ENCODE peak calls at places on chromosome 9, in ten cellular contexts. P, K, S, V, E, F, L, M, Q and H are unnamed samples.

GRCh38 chr9:4781408-4781807 is 11.3 kb upstream of the RCL1 start:
- DNase-seq in S (no peak), Q (no peak), V (no peak), K (no peak), L (no peak), E (no peak), P (no peak), F (no peak), M (no peak), H (no peak)

GRCh38 chr9:93620041-93620506 is 43.7 kb downstream of the PHF2 start:
- DNase-seq in M (no peak), K (no peak), L (no peak), S (no peak), Q (no peak), V (no peak), F (no peak), E (no peak), P (no peak), H (no peak)

GRCh38 chr9:6439051-6439703 is 26.2 kb downstream of the UHRF2 start:
- DNase-seq in L (no peak), M (no peak), K (no peak), F (no peak), Q (no peak), P (no peak), S (no peak), V (no peak), E (no peak), H (no peak)

GRCh38 chr9:127689332-127690000 is 17.3 kb upstream of the CFAP157 start:
- DNase-seq in F (no peak), K (no peak), M (no peak), P (no peak), E (no peak), S (no peak), L (no peak), Q (no peak), V (no peak), H (no peak)

GRCh38 chr9:91948423-91949292 is 1.4 kb downstream of the ROR2 start:
- DNase-seq in L (peak), K (no peak), F (peak), M (peak), Q (no peak), V (peak), E (no peak), P (peak), S (peak), H (peak)

GRCh38 chr9:93600504-93600903 is 24.1 kb downstream of the PHF2 start:
- DNase-seq in K (no peak), V (no peak), L (no peak), E (peak), F (peak), Q (no peak), M (no peak), P (no peak), S (no peak), H (no peak)

GRCh38 chr9:22992781-22993180 is 546.2 kb downstream of the DMRTA1 start:
- DNase-seq in Q (no peak), F (no peak), L (no peak), V (no peak), P (no peak), M (no peak), S (no peak), E (no peak), K (no peak), H (no peak)

GRCh38 chr9:108469654-108470053 is 386.1 kb downstream of the ACTL7B start:
- DNase-seq in K (no peak), L (peak), S (peak), F (no peak), E (no peak), V (no peak), P (peak), M (peak), Q (peak), H (no peak)

GRCh38 chr9:6055213-6055612 is 39.8 kb upstream of the RANBP6 start:
- DNase-seq in M (no peak), K (no peak), F (peak), L (peak), S (peak), E (peak), V (peak), Q (peak), P (peak), H (no peak)

GRCh38 chr9:92664394-92665152 is 5.4 kb downstream of the IPPK start:
- DNase-seq in P (peak), V (no peak), M (no peak), L (no peak), S (peak), Q (no peak), E (peak), K (no peak), F (peak), H (no peak)

GRCh38 chr9:127905788-127906191 is 6.4 kb upstream of the ST6GALNAC6 start:
- DNase-seq in Q (no peak), M (no peak), V (no peak), P (no peak), K (peak), F (peak), E (peak), S (no peak), L (no peak), H (no peak)

GRCh38 chr9:77386187-77386586 is 208.9 kb downstream of the VPS13A start:
- DNase-seq in F (no peak), M (no peak), L (peak), S (peak), P (peak), E (no peak), K (no peak), V (no peak), Q (peak), H (no peak)

GRCh38 chr9:126604706-126605105 is 9.0 kb upstream of the LMX1B start:
- DNase-seq in P (no peak), F (no peak), L (no peak), M (no peak), S (no peak), Q (no peak), K (no peak), V (no peak), E (no peak), H (no peak)

GRCh38 chr9:120787906-120788305 is 5.3 kb downstream of the FBXW2 start:
- DNase-seq in V (no peak), S (no peak), F (no peak), M (no peak), K (no peak), Q (no peak), P (no peak), L (no peak), E (no peak), H (no peak)

GRCh38 chr9:124654431-124654830 is 116.7 kb downstream of the NR6A1 start:
- DNase-seq in K (no peak), S (no peak), V (no peak), F (no peak), L (no peak), P (no peak), E (no peak), Q (no peak), M (no peak), H (no peak)

GRCh38 chr9:95077053-95077765 is 240.3 kb downstream of the FANCC start:
- DNase-seq in P (no peak), V (no peak), L (no peak), K (no peak), S (no peak), F (no peak), E (no peak), Q (no peak), M (no peak), H (no peak)

GRCh38 chr9:90836396-90837080 is 34.9 kb downstream of the SYK start:
- DNase-seq in V (no peak), P (no peak), E (no peak), S (peak), L (no peak), M (no peak), K (no peak), F (no peak), Q (no peak), H (no peak)

GRCh38 chr9:105901514-105902109 is 207.3 kb downstream of the TMEM38B start:
- DNase-seq in M (peak), F (no peak), Q (no peak), E (peak), P (peak), V (no peak), K (no peak), S (peak), L (peak), H (peak)